ENCODE peak calls at places on chromosomes 13 and 19, in six cellular contexts. H, D, N, P, C and Y are unnamed samples.

GRCh38 chr13:99473515-99473914 is 27.8 kb upstream of the TM9SF2 start:
- DNase-seq in H (no peak), D (no peak), N (no peak), P (no peak), C (no peak), Y (no peak)

GRCh38 chr19:41367848-41368301 is 3.9 kb upstream of the B9D2 start:
- DNase-seq in H (no peak), D (no peak), N (no peak), P (no peak), C (no peak), Y (no peak)

GRCh38 chr13:111255228-111255790 is 65.1 kb upstream of the TEX29 start:
- DNase-seq in H (no peak), D (no peak), N (no peak), P (no peak), C (no peak), Y (no peak)

GRCh38 chr13:113452942-113453901 is at the start of gene ADPRHL1:
- DNase-seq in H (no peak), D (peak; percentile 73), N (peak; percentile 79), P (peak; percentile 91), C (peak; percentile 71), Y (no peak)

GRCh38 chr13:109707044-109707794 is 79.2 kb downstream of the IRS2 start:
- DNase-seq in H (no peak), D (no peak), N (no peak), P (no peak), C (no peak), Y (no peak)

GRCh38 chr19:43620061-43621001 is 902 bp upstream of the ZNF428 start:
- DNase-seq in H (no peak), D (no peak), N (no peak), P (no peak), C (no peak), Y (no peak)

GRCh38 chr19:1489463-1489971 is 633 bp downstream of the PCSK4 start:
- DNase-seq in H (no peak), D (peak; percentile 68), N (peak; percentile 74), P (no peak), C (peak; percentile 18), Y (no peak)

GRCh38 chr13:19782049-19782726 is 557 bp downstream of the PSPC1 start:
- DNase-seq in H (peak; percentile 58), D (peak; percentile 83), N (peak; percentile 91), P (peak; percentile 15), C (peak; percentile 65), Y (no peak)

GRCh38 chr19:38851622-38852230 is 1.9 kb upstream of the HNRNPL start:
- DNase-seq in H (peak; percentile 96), D (peak; percentile 97), N (peak; percentile 98), P (peak; percentile 92), C (peak; percentile 96), Y (peak; percentile 95)

GRCh38 chr19:34502582-34503545 is 21.3 kb downstream of the WTIP start:
- DNase-seq in H (no peak), D (no peak), N (no peak), P (no peak), C (no peak), Y (peak; percentile 89)

GRCh38 chr19:8310342-8311055 is 2.3 kb upstream of the CD320 start:
- DNase-seq in H (no peak), D (no peak), N (no peak), P (no peak), C (peak; percentile 4), Y (no peak)

GRCh38 chr19:54470991-54471782 is 1.9 kb downstream of the CDC42EP5 start:
- DNase-seq in H (peak; percentile 49), D (peak; percentile 69), N (peak; percentile 85), P (no peak), C (peak; percentile 24), Y (no peak)

GRCh38 chr19:32921624-32922023 is 50.1 kb downstream of the CEP89 start:
- DNase-seq in H (no peak), D (no peak), N (no peak), P (no peak), C (no peak), Y (no peak)

GRCh38 chr13:97266328-97266727 is 44.2 kb downstream of the MBNL2 start:
- DNase-seq in H (peak; percentile 30), D (no peak), N (no peak), P (no peak), C (no peak), Y (no peak)
- H3K4me1 ChIP-seq in H (peaks cover 19% of the 10 kb centered on the region), D (peaks cover 51% of the 10 kb centered on the region), N (peaks cover 53% of the 10 kb centered on the region), P (peaks cover 72% of the 10 kb centered on the region), C (peaks cover 67% of the 10 kb centered on the region), Y (peaks cover 79% of the 10 kb centered on the region)

GRCh38 chr19:36113895-36114762 is 546 bp downstream of the POLR2I start:
- DNase-seq in H (peak; percentile 45), D (no peak), N (no peak), P (no peak), C (peak; percentile 33), Y (no peak)
- TF ChIP-seq CTCF in H (no peak), D (no peak), N (no peak), P (no peak), C (no peak), Y (no peak)

DNA sequence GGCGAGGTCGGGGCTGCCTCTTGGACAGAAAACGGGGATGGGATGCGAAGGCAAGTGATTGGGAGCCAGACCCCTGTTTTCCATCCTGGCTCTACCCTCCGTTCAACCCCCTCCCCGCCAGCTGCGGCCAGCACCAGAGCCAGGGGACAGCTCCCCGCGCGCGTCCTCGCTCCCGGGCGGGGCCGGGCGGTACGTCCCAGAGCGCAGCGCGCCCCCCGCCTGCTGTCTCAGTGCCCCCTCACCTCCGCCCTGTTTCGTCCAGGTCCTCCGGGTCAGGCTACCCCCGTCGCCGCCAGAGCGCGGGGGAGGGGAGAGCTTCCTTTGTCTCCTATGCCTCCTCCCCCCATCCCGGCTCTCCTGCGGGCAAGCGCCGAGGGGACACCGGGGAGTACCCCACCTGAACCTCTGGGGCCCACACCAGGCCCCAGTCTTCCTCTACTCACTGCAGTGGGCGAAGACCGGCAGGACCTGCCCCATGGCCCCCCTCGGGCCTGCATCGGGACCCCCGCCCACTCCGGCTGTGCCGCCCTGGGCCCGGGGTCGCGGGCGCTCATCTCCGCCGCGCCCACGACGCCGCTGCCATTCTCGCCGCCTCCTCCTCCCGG is 396 bp downstream of the RTN2 start:
- DNase-seq in H (peak; percentile 90), D (peak; percentile 81), N (peak; percentile 92), P (no peak), C (peak; percentile 49), Y (no peak)
- H3K4me1 ChIP-seq in H (peaks cover 13% of the 10 kb centered on the region), D (peaks cover 22% of the 10 kb centered on the region), N (peaks cover 45% of the 10 kb centered on the region), P (peaks cover 33% of the 10 kb centered on the region), C (peaks cover 21% of the 10 kb centered on the region), Y (peaks cover 52% of the 10 kb centered on the region)

GRCh38 chr19:18333680-18334079 is 6.7 kb upstream of the PGPEP1 start:
- DNase-seq in H (no peak), D (no peak), N (no peak), P (no peak), C (no peak), Y (no peak)

GRCh38 chr19:18329035-18329376 is 6.1 kb upstream of the LSM4 start:
- DNase-seq in H (no peak), D (no peak), N (no peak), P (no peak), C (no peak), Y (no peak)

GRCh38 chr19:18330865-18331264 is 8.0 kb upstream of the LSM4 start:
- DNase-seq in H (no peak), D (no peak), N (no peak), P (no peak), C (no peak), Y (no peak)

GRCh38 chr19:18336121-18336520 is 4.3 kb upstream of the PGPEP1 start:
- DNase-seq in H (no peak), D (no peak), N (no peak), P (no peak), C (no peak), Y (no peak)

GRCh38 chr19:18332917-18333530 is 7.4 kb upstream of the PGPEP1 start:
- DNase-seq in H (no peak), D (no peak), N (no peak), P (no peak), C (no peak), Y (no peak)
- TF ChIP-seq CTCF in H (no peak), D (no peak), N (no peak), P (no peak), C (no peak), Y (no peak)

GRCh38 chr19:18433039-18433691 is 4.8 kb downstream of the ISYNA1 start:
- DNase-seq in H (peak; percentile 50), D (no peak), N (peak; percentile 89), P (no peak), C (no peak), Y (no peak)
- H3K4me1 ChIP-seq in H (peaks cover 46% of the 10 kb centered on the region), D (peaks cover 20% of the 10 kb centered on the region), N (peaks cover 38% of the 10 kb centered on the region), P (peaks cover under 1% of the 10 kb centered on the region), C (peaks cover 21% of the 10 kb centered on the region), Y (peaks cover 74% of the 10 kb centered on the region)

GRCh38 chr19:9323557-9323918 is 441 bp upstream of the ZNF559 start:
- DNase-seq in H (no peak), D (peak; percentile 70), N (no peak), P (peak; percentile 12), C (peak; percentile 35), Y (no peak)

GRCh38 chr19:9321338-9321737 is 2.6 kb upstream of the ZNF559 start:
- DNase-seq in H (no peak), D (peak; percentile 59), N (peak; percentile 64), P (no peak), C (no peak), Y (no peak)

GRCh38 chr19:9324584-9324962 is 594 bp downstream of the ZNF559 start:
- DNase-seq in H (no peak), D (no peak), N (no peak), P (no peak), C (no peak), Y (no peak)

GRCh38 chr19:9329999-9330398 is 6.0 kb downstream of the ZNF559 start:
- DNase-seq in H (no peak), D (no peak), N (no peak), P (no peak), C (no peak), Y (no peak)

GRCh38 chr19:9323919-9324583 is at the start of gene ZNF559:
- DNase-seq in H (peak; percentile 97), D (peak; percentile 97), N (peak; percentile 98), P (peak; percentile 60), C (peak; percentile 90), Y (peak; percentile 91)
- TF ChIP-seq CTCF in H (peak; percentile 52), D (no peak), N (no peak), P (peak; percentile 26), C (no peak), Y (no peak)

GRCh38 chr19:16657384-16657783 is 2.6 kb downstream of the SMIM7 start:
- DNase-seq in H (no peak), D (no peak), N (no peak), P (no peak), C (no peak), Y (no peak)

GRCh38 chr19:16654621-16655020 is 5.3 kb downstream of the SMIM7 start:
- DNase-seq in H (no peak), D (no peak), N (no peak), P (no peak), C (no peak), Y (no peak)

GRCh38 chr19:16655727-16656126 is 4.2 kb downstream of the SMIM7 start:
- DNase-seq in H (no peak), D (no peak), N (no peak), P (no peak), C (no peak), Y (no peak)

GRCh38 chr19:16650821-16651220 is 9.1 kb downstream of the SMIM7 start:
- DNase-seq in H (no peak), D (no peak), N (no peak), P (peak; percentile 63), C (no peak), Y (no peak)

GRCh38 chr19:16654151-16654550 is 5.8 kb downstream of the SMIM7 start:
- DNase-seq in H (no peak), D (no peak), N (no peak), P (no peak), C (no peak), Y (no peak)
- H3K4me1 ChIP-seq in H (peaks cover 5% of the 10 kb centered on the region), D (peaks cover 17% of the 10 kb centered on the region), N (peaks cover 17% of the 10 kb centered on the region), P (peaks cover 55% of the 10 kb centered on the region), C (peaks cover 36% of the 10 kb centered on the region), Y (peaks cover 29% of the 10 kb centered on the region)